ENCODE peak calls at places on chromosomes 12 and 14, in seven cellular contexts. One of them, this sample, is unnamed.

GRCh38 chr12:26963413-26963812 is 25.1 kb downstream of the FGFR1OP2 start:
- DNase-seq in HCT116: no peak
- DNase-seq in GM12878: no peak
- DNase-seq in HepG2: no peak
- DNase-seq in H1: no peak
- DNase-seq in SK-N-SH: no peak
- DNase-seq in K562: no peak
- DNase-seq in this sample: no peak

GRCh38 chr14:62957562-62957961 is 87.7 kb downstream of the KCNH5 start:
- DNase-seq in HepG2: no peak
- DNase-seq in SK-N-SH: no peak
- DNase-seq in H1: no peak
- DNase-seq in GM12878: no peak
- DNase-seq in HCT116: no peak
- DNase-seq in K562: no peak
- DNase-seq in this sample: no peak

GRCh38 chr14:90536511-90537191 is 139.8 kb downstream of the CALM1 start:
- DNase-seq in K562: no peak
- DNase-seq in GM12878: no peak
- DNase-seq in H1: no peak
- DNase-seq in HepG2: no peak
- DNase-seq in SK-N-SH: no peak
- DNase-seq in HCT116: no peak
- DNase-seq in this sample: no peak

GRCh38 chr12:88122666-88123065 is 19.2 kb downstream of the CEP290 start:
- DNase-seq in SK-N-SH: no peak
- DNase-seq in HepG2: no peak
- DNase-seq in GM12878: no peak
- DNase-seq in K562: no peak
- DNase-seq in H1: no peak
- DNase-seq in HCT116: no peak
- DNase-seq in this sample: no peak

GRCh38 chr14:36517242-36518030 is 2.6 kb downstream of the NKX2-1 start:
- DNase-seq in H1: no peak
- DNase-seq in SK-N-SH: peak; percentile 19
- DNase-seq in HCT116: no peak
- DNase-seq in GM12878: no peak
- DNase-seq in HepG2: no peak
- DNase-seq in K562: no peak
- DNase-seq in this sample: no peak

GRCh38 chr12:113591480-113591971 is 119.9 kb upstream of the LHX5 start:
- DNase-seq in K562: peak; percentile 93
- DNase-seq in H1: no peak
- DNase-seq in SK-N-SH: peak; percentile 72
- DNase-seq in HepG2: no peak
- DNase-seq in HCT116: no peak
- DNase-seq in GM12878: no peak
- DNase-seq in this sample: no peak

GRCh38 chr14:49526101-49526500 is 60.1 kb downstream of the RPS29 start:
- DNase-seq in H1: no peak
- DNase-seq in GM12878: no peak
- DNase-seq in SK-N-SH: no peak
- DNase-seq in HepG2: no peak
- DNase-seq in HCT116: no peak
- DNase-seq in K562: no peak
- DNase-seq in this sample: no peak

GRCh38 chr12:121894633-121895032 is 6.0 kb downstream of the PSMD9 start:
- DNase-seq in GM12878: no peak
- DNase-seq in HepG2: peak; percentile 78
- DNase-seq in SK-N-SH: peak; percentile 49
- DNase-seq in K562: no peak
- DNase-seq in HCT116: no peak
- DNase-seq in H1: no peak
- DNase-seq in this sample: no peak

GRCh38 chr12:78115889-78116288 is 285.2 kb downstream of the NAV3 start:
- DNase-seq in K562: no peak
- DNase-seq in H1: no peak
- DNase-seq in SK-N-SH: no peak
- DNase-seq in HCT116: no peak
- DNase-seq in GM12878: no peak
- DNase-seq in HepG2: no peak
- DNase-seq in this sample: no peak

GRCh38 chr12:94172973-94173372 is 24.6 kb downstream of the PLXNC1 start:
- DNase-seq in SK-N-SH: no peak
- DNase-seq in GM12878: no peak
- DNase-seq in H1: no peak
- DNase-seq in HepG2: peak; percentile 94
- DNase-seq in K562: no peak
- DNase-seq in HCT116: no peak
- DNase-seq in this sample: no peak

GRCh38 chr14:56023681-56024080 is 94.5 kb upstream of the PELI2 start:
- DNase-seq in H1: no peak
- DNase-seq in K562: no peak
- DNase-seq in SK-N-SH: no peak
- DNase-seq in GM12878: no peak
- DNase-seq in HCT116: no peak
- DNase-seq in HepG2: no peak
- DNase-seq in this sample: no peak

GRCh38 chr12:125053821-125054220 is 11.4 kb upstream of the AACS start:
- DNase-seq in HCT116: no peak
- DNase-seq in H1: no peak
- DNase-seq in SK-N-SH: no peak
- DNase-seq in GM12878: no peak
- DNase-seq in HepG2: no peak
- DNase-seq in K562: no peak
- DNase-seq in this sample: no peak

GRCh38 chr12:88960213-88960878 is 380.1 kb upstream of the KITLG start:
- DNase-seq in K562: no peak
- DNase-seq in GM12878: no peak
- DNase-seq in H1: no peak
- DNase-seq in HCT116: peak; percentile 91
- DNase-seq in SK-N-SH: no peak
- DNase-seq in HepG2: peak; percentile 59
- DNase-seq in this sample: no peak

GRCh38 chr12:108419949-108420348 is 80.8 kb upstream of the CMKLR1 start:
- DNase-seq in HepG2: no peak
- DNase-seq in GM12878: no peak
- DNase-seq in SK-N-SH: no peak
- DNase-seq in HCT116: no peak
- DNase-seq in H1: no peak
- DNase-seq in K562: no peak
- DNase-seq in this sample: no peak

GRCh38 chr12:104534857-104535248 is 78.1 kb downstream of the CHST11 start:
- DNase-seq in HepG2: no peak
- DNase-seq in K562: no peak
- DNase-seq in GM12878: no peak
- DNase-seq in SK-N-SH: no peak
- DNase-seq in H1: no peak
- DNase-seq in HCT116: no peak
- DNase-seq in this sample: no peak

GRCh38 chr12:27257104-27257848 is 13.2 kb downstream of the STK38L start:
- DNase-seq in HepG2: no peak
- DNase-seq in GM12878: no peak
- DNase-seq in SK-N-SH: no peak
- DNase-seq in HCT116: no peak
- DNase-seq in H1: no peak
- DNase-seq in K562: no peak
- DNase-seq in this sample: no peak

GRCh38 chr12:130715996-130716917 is at the start of gene RIMBP2:
- DNase-seq in HepG2: no peak
- DNase-seq in GM12878: no peak
- DNase-seq in H1: no peak
- DNase-seq in SK-N-SH: peak; percentile 62
- DNase-seq in K562: no peak
- DNase-seq in HCT116: no peak
- DNase-seq in this sample: no peak

GRCh38 chr14:73943083-73943482 is 6.8 kb downstream of the FAM161B start:
- DNase-seq in H1: no peak
- DNase-seq in SK-N-SH: no peak
- DNase-seq in HepG2: peak; percentile 32
- DNase-seq in K562: no peak
- DNase-seq in HCT116: no peak
- DNase-seq in GM12878: no peak
- DNase-seq in this sample: no peak

GRCh38 chr14:60254176-60254575 is 5.2 kb downstream of the PPM1A start:
- DNase-seq in K562: no peak
- DNase-seq in SK-N-SH: no peak
- DNase-seq in H1: no peak
- DNase-seq in HCT116: no peak
- DNase-seq in GM12878: no peak
- DNase-seq in HepG2: peak; percentile 18
- DNase-seq in this sample: no peak

DNA sequence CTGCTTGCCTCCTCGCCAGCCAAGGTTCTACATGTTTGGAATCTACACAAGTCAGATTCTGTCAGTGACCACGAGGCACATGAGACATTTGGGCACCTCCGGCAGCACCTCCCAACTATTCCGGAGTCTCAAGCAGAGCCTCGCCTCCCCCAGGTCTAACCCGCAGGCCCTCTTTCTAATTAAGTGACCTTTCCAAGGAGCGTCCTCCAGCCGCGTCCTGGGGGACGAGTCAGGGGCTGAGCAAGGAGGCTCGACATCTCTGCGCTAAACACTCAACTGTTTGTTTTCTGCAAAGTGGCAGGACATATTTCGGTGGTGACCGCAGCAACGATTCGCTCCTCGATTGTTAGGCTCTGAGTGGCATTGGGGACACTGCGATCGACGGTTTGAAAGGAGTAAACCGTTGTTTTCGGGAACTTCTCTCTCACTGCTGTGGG is 731 bp downstream of the ARMH4 start:
- DNase-seq in HCT116: no peak
- DNase-seq in K562: no peak
- DNase-seq in GM12878: no peak
- DNase-seq in SK-N-SH: peak; percentile 27
- DNase-seq in HepG2: peak; percentile 7
- DNase-seq in H1: no peak
- DNase-seq in this sample: no peak
- TF ChIP-seq SIN3A in HCT116: no peak
- TF ChIP-seq SIN3A in K562: no peak
- TF ChIP-seq SIN3A in GM12878: no peak
- TF ChIP-seq SIN3A in SK-N-SH: no peak
- TF ChIP-seq SIN3A in HepG2: no peak
- TF ChIP-seq SIN3A in H1: peak; percentile 17
- TF ChIP-seq SIN3A in this sample: no peak

GRCh38 chr14:72420749-72421452 is 473.0 kb downstream of the DPF3 start:
- DNase-seq in H1: peak; percentile 69
- DNase-seq in SK-N-SH: peak; percentile 52
- DNase-seq in HepG2: peak; percentile 20
- DNase-seq in HCT116: peak; percentile 53
- DNase-seq in K562: peak; percentile 65
- DNase-seq in GM12878: peak; percentile 49
- DNase-seq in this sample: peak; percentile 27

GRCh38 chr14:72416081-72416849 is 477.6 kb downstream of the DPF3 start:
- DNase-seq in K562: no peak
- DNase-seq in H1: no peak
- DNase-seq in HCT116: no peak
- DNase-seq in HepG2: no peak
- DNase-seq in GM12878: no peak
- DNase-seq in SK-N-SH: no peak
- DNase-seq in this sample: no peak

GRCh38 chr14:72419226-72419625 is 474.7 kb downstream of the DPF3 start:
- DNase-seq in HepG2: no peak
- DNase-seq in K562: no peak
- DNase-seq in HCT116: no peak
- DNase-seq in SK-N-SH: no peak
- DNase-seq in H1: no peak
- DNase-seq in GM12878: no peak
- DNase-seq in this sample: no peak

DNA sequence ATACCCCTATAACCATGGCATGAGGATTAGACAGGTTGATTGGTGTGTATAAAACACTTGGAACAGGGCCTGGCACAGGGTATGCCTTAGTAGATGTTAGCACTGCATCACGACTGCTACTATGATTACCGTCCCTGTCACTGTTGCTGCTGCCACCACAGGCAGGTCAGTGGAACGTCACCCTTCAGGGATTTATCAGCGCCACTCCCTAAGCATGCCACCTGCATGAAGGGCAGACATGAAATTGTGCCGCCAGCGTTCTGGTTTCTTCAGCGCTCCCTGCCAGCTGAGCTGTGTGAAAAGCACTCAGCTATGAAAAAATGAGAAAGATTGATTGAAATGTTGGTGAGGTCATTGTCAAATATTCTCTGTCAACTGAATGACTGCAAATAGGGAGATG is 477.0 kb downstream of the DPF3 start:
- DNase-seq in GM12878: peak; percentile 12
- DNase-seq in HCT116: peak; percentile 34
- DNase-seq in K562: no peak
- DNase-seq in HepG2: peak; percentile 7
- DNase-seq in SK-N-SH: peak; percentile 30
- DNase-seq in H1: no peak
- DNase-seq in this sample: no peak
- H3K27me3 ChIP-seq in GM12878: no peaks in the 10 kb centered on the region
- H3K27me3 ChIP-seq in HCT116: no peaks in the 10 kb centered on the region
- H3K27me3 ChIP-seq in K562: no peaks in the 10 kb centered on the region
- H3K27me3 ChIP-seq in HepG2: no peaks in the 10 kb centered on the region
- H3K27me3 ChIP-seq in SK-N-SH: peaks cover 4% of the 10 kb centered on the region
- H3K27me3 ChIP-seq in H1: no peaks in the 10 kb centered on the region
- H3K27me3 ChIP-seq in this sample: no peaks in the 10 kb centered on the region

GRCh38 chr12:53530056-53530455 is 22.8 kb upstream of the NPFF start:
- DNase-seq in GM12878: no peak
- DNase-seq in HCT116: no peak
- DNase-seq in HepG2: no peak
- DNase-seq in K562: no peak
- DNase-seq in SK-N-SH: no peak
- DNase-seq in H1: no peak
- DNase-seq in this sample: no peak

GRCh38 chr12:53532524-53533445 is 25.5 kb upstream of the NPFF start:
- DNase-seq in H1: no peak
- DNase-seq in K562: no peak
- DNase-seq in HCT116: no peak
- DNase-seq in GM12878: no peak
- DNase-seq in SK-N-SH: no peak
- DNase-seq in HepG2: no peak
- DNase-seq in this sample: no peak

GRCh38 chr12:53533476-53533875 is 26.2 kb upstream of the NPFF start:
- DNase-seq in HCT116: no peak
- DNase-seq in GM12878: no peak
- DNase-seq in SK-N-SH: no peak
- DNase-seq in H1: no peak
- DNase-seq in K562: no peak
- DNase-seq in HepG2: no peak
- DNase-seq in this sample: no peak

GRCh38 chr12:53530920-53531319 is 23.6 kb upstream of the NPFF start:
- DNase-seq in H1: no peak
- DNase-seq in HepG2: no peak
- DNase-seq in HCT116: peak; percentile 16
- DNase-seq in GM12878: no peak
- DNase-seq in SK-N-SH: no peak
- DNase-seq in K562: no peak
- DNase-seq in this sample: no peak

GRCh38 chr12:53532026-53532425 is 24.7 kb upstream of the NPFF start:
- DNase-seq in HepG2: no peak
- DNase-seq in GM12878: no peak
- DNase-seq in H1: no peak
- DNase-seq in SK-N-SH: no peak
- DNase-seq in K562: no peak
- DNase-seq in HCT116: no peak
- DNase-seq in this sample: no peak
- H3K36me3 ChIP-seq in HepG2: peaks cover 19% of the 10 kb centered on the region
- H3K36me3 ChIP-seq in GM12878: peaks cover 22% of the 10 kb centered on the region
- H3K36me3 ChIP-seq in H1: peaks cover 19% of the 10 kb centered on the region
- H3K36me3 ChIP-seq in SK-N-SH: peaks cover 41% of the 10 kb centered on the region
- H3K36me3 ChIP-seq in K562: peaks cover 57% of the 10 kb centered on the region
- H3K36me3 ChIP-seq in HCT116: peaks cover 29% of the 10 kb centered on the region
- H3K36me3 ChIP-seq in this sample: peaks cover 27% of the 10 kb centered on the region

GRCh38 chr14:68544150-68544892 is 248.5 kb downstream of the ZFP36L1 start:
- DNase-seq in SK-N-SH: no peak
- DNase-seq in H1: no peak
- DNase-seq in HepG2: no peak
- DNase-seq in GM12878: no peak
- DNase-seq in K562: peak; percentile 8
- DNase-seq in HCT116: no peak
- DNase-seq in this sample: no peak
- TF ChIP-seq SIN3A in SK-N-SH: no peak
- TF ChIP-seq SIN3A in H1: no peak
- TF ChIP-seq SIN3A in HepG2: no peak
- TF ChIP-seq SIN3A in GM12878: no peak
- TF ChIP-seq SIN3A in K562: no peak
- TF ChIP-seq SIN3A in HCT116: no peak
- TF ChIP-seq SIN3A in this sample: no peak

This sample was measured in Panc1.